ENCODE peak calls at places on chromosomes 6 and 20, in seven cellular contexts. One of them, this sample, is unnamed.

GRCh38 chr6:142819603-142820335 is 125.2 kb downstream of the HIVEP2 start:
- DNase-seq in MM.1S: peak
- DNase-seq in GM06990: peak
- DNase-seq in body of pancreas: no peak
- DNase-seq in IMR-90: peak
- DNase-seq in astrocyte of the spinal cord: peak
- DNase-seq in bronchial epithelial cell: peak
- DNase-seq in this sample: no peak

GRCh38 chr6:27419363-27419762 is 30.8 kb downstream of the ZNF391 start:
- DNase-seq in bronchial epithelial cell: no peak
- DNase-seq in IMR-90: no peak
- DNase-seq in MM.1S: no peak
- DNase-seq in GM06990: no peak
- DNase-seq in body of pancreas: no peak
- DNase-seq in astrocyte of the spinal cord: no peak
- DNase-seq in this sample: no peak

GRCh38 chr6:3775386-3775785 is 23.9 kb upstream of the PXDC1 start:
- DNase-seq in astrocyte of the spinal cord: no peak
- DNase-seq in body of pancreas: no peak
- DNase-seq in GM06990: no peak
- DNase-seq in bronchial epithelial cell: no peak
- DNase-seq in IMR-90: no peak
- DNase-seq in MM.1S: no peak
- DNase-seq in this sample: no peak

GRCh38 chr6:35192301-35192860 is 21.4 kb upstream of the SCUBE3 start:
- DNase-seq in MM.1S: no peak
- DNase-seq in bronchial epithelial cell: no peak
- DNase-seq in IMR-90: no peak
- DNase-seq in astrocyte of the spinal cord: no peak
- DNase-seq in body of pancreas: no peak
- DNase-seq in GM06990: no peak
- DNase-seq in this sample: no peak

GRCh38 chr20:19376451-19376971 is 164.1 kb downstream of the SLC24A3 start:
- DNase-seq in bronchial epithelial cell: no peak
- DNase-seq in GM06990: no peak
- DNase-seq in body of pancreas: no peak
- DNase-seq in astrocyte of the spinal cord: no peak
- DNase-seq in MM.1S: no peak
- DNase-seq in IMR-90: no peak
- DNase-seq in this sample: no peak

GRCh38 chr20:14067631-14068030 is 72.3 kb downstream of the MACROD2 start:
- DNase-seq in bronchial epithelial cell: peak
- DNase-seq in MM.1S: no peak
- DNase-seq in IMR-90: no peak
- DNase-seq in body of pancreas: no peak
- DNase-seq in GM06990: no peak
- DNase-seq in astrocyte of the spinal cord: peak
- DNase-seq in this sample: peak

GRCh38 chr6:106519460-106520394 is 109.6 kb downstream of the RTN4IP1 start:
- DNase-seq in body of pancreas: no peak
- DNase-seq in MM.1S: no peak
- DNase-seq in IMR-90: peak
- DNase-seq in astrocyte of the spinal cord: peak
- DNase-seq in GM06990: peak
- DNase-seq in bronchial epithelial cell: peak
- DNase-seq in this sample: peak

GRCh38 chr20:36320261-36320897 is 14.2 kb downstream of the DLGAP4 start:
- DNase-seq in GM06990: no peak
- DNase-seq in MM.1S: no peak
- DNase-seq in astrocyte of the spinal cord: no peak
- DNase-seq in body of pancreas: no peak
- DNase-seq in IMR-90: no peak
- DNase-seq in bronchial epithelial cell: no peak
- DNase-seq in this sample: no peak

GRCh38 chr6:87172292-87172691 is 16.9 kb downstream of the ZNF292 start:
- DNase-seq in bronchial epithelial cell: no peak
- DNase-seq in IMR-90: no peak
- DNase-seq in GM06990: no peak
- DNase-seq in astrocyte of the spinal cord: no peak
- DNase-seq in body of pancreas: no peak
- DNase-seq in MM.1S: no peak
- DNase-seq in this sample: no peak

GRCh38 chr6:37452522-37452921 is 19.5 kb downstream of the CMTR1 start:
- DNase-seq in IMR-90: no peak
- DNase-seq in body of pancreas: no peak
- DNase-seq in astrocyte of the spinal cord: no peak
- DNase-seq in bronchial epithelial cell: no peak
- DNase-seq in MM.1S: no peak
- DNase-seq in GM06990: no peak
- DNase-seq in this sample: no peak

GRCh38 chr20:57993738-57994431 is 234.6 kb downstream of the ANKRD60 start:
- DNase-seq in GM06990: no peak
- DNase-seq in MM.1S: no peak
- DNase-seq in IMR-90: no peak
- DNase-seq in astrocyte of the spinal cord: peak
- DNase-seq in body of pancreas: no peak
- DNase-seq in bronchial epithelial cell: no peak
- DNase-seq in this sample: no peak

GRCh38 chr6:169556758-169557505 is 144.9 kb downstream of the WDR27 start:
- DNase-seq in IMR-90: no peak
- DNase-seq in bronchial epithelial cell: no peak
- DNase-seq in astrocyte of the spinal cord: no peak
- DNase-seq in body of pancreas: no peak
- DNase-seq in MM.1S: peak
- DNase-seq in GM06990: peak
- DNase-seq in this sample: no peak

GRCh38 chr20:19603390-19603753 is 154.7 kb upstream of the RIN2 start:
- DNase-seq in body of pancreas: no peak
- DNase-seq in GM06990: no peak
- DNase-seq in bronchial epithelial cell: no peak
- DNase-seq in astrocyte of the spinal cord: no peak
- DNase-seq in IMR-90: no peak
- DNase-seq in MM.1S: peak
- DNase-seq in this sample: no peak

GRCh38 chr6:167005350-167006159 is 6.4 kb downstream of the CEP43 start:
- DNase-seq in MM.1S: no peak
- DNase-seq in astrocyte of the spinal cord: no peak
- DNase-seq in body of pancreas: peak
- DNase-seq in IMR-90: no peak
- DNase-seq in bronchial epithelial cell: no peak
- DNase-seq in GM06990: no peak
- DNase-seq in this sample: no peak

GRCh38 chr20:51633430-51633829 is 90.9 kb upstream of the NFATC2 start:
- DNase-seq in GM06990: no peak
- DNase-seq in astrocyte of the spinal cord: no peak
- DNase-seq in body of pancreas: no peak
- DNase-seq in bronchial epithelial cell: no peak
- DNase-seq in MM.1S: no peak
- DNase-seq in IMR-90: no peak
- DNase-seq in this sample: no peak

GRCh38 chr20:57464642-57465211 is 60.2 kb downstream of the CTCFL start:
- DNase-seq in MM.1S: no peak
- DNase-seq in GM06990: no peak
- DNase-seq in body of pancreas: peak
- DNase-seq in astrocyte of the spinal cord: no peak
- DNase-seq in IMR-90: no peak
- DNase-seq in bronchial epithelial cell: peak
- DNase-seq in this sample: peak

GRCh38 chr6:104201557-104201956 is 658.2 kb downstream of the HACE1 start:
- DNase-seq in GM06990: no peak
- DNase-seq in astrocyte of the spinal cord: no peak
- DNase-seq in IMR-90: no peak
- DNase-seq in MM.1S: no peak
- DNase-seq in body of pancreas: no peak
- DNase-seq in bronchial epithelial cell: no peak
- DNase-seq in this sample: no peak

GRCh38 chr6:104418125-104418524 is 441.6 kb downstream of the HACE1 start:
- DNase-seq in body of pancreas: no peak
- DNase-seq in IMR-90: no peak
- DNase-seq in astrocyte of the spinal cord: no peak
- DNase-seq in bronchial epithelial cell: no peak
- DNase-seq in GM06990: no peak
- DNase-seq in MM.1S: no peak
- DNase-seq in this sample: peak

GRCh38 chr6:31573239-31574105 is 1.4 kb downstream of the LTA start:
- DNase-seq in body of pancreas: no peak
- DNase-seq in GM06990: no peak
- DNase-seq in IMR-90: no peak
- DNase-seq in astrocyte of the spinal cord: no peak
- DNase-seq in bronchial epithelial cell: no peak
- DNase-seq in MM.1S: no peak
- DNase-seq in this sample: no peak
- H3K4me3 ChIP-seq in body of pancreas: no peak
- H3K4me3 ChIP-seq in GM06990: peak
- H3K4me3 ChIP-seq in IMR-90: no peak
- H3K4me3 ChIP-seq in astrocyte of the spinal cord: no peak
- H3K4me3 ChIP-seq in bronchial epithelial cell: no peak
- H3K4me3 ChIP-seq in MM.1S: no peak
- H3K4me3 ChIP-seq in this sample: no peak

GRCh38 chr20:38216201-38216600 is 44.3 kb downstream of the KIAA1755 start:
- DNase-seq in body of pancreas: no peak
- DNase-seq in astrocyte of the spinal cord: no peak
- DNase-seq in GM06990: no peak
- DNase-seq in IMR-90: no peak
- DNase-seq in MM.1S: no peak
- DNase-seq in bronchial epithelial cell: no peak
- DNase-seq in this sample: no peak

GRCh38 chr20:38216736-38217595 is 43.6 kb downstream of the KIAA1755 start:
- DNase-seq in bronchial epithelial cell: no peak
- DNase-seq in GM06990: no peak
- DNase-seq in body of pancreas: no peak
- DNase-seq in astrocyte of the spinal cord: no peak
- DNase-seq in IMR-90: no peak
- DNase-seq in MM.1S: no peak
- DNase-seq in this sample: no peak

GRCh38 chr20:38219006-38219950 is 41.3 kb downstream of the KIAA1755 start:
- DNase-seq in astrocyte of the spinal cord: no peak
- DNase-seq in body of pancreas: no peak
- DNase-seq in MM.1S: no peak
- DNase-seq in bronchial epithelial cell: no peak
- DNase-seq in GM06990: no peak
- DNase-seq in IMR-90: no peak
- DNase-seq in this sample: no peak

GRCh38 chr20:38218566-38218885 is 42.0 kb downstream of the KIAA1755 start:
- DNase-seq in IMR-90: no peak
- DNase-seq in MM.1S: no peak
- DNase-seq in astrocyte of the spinal cord: no peak
- DNase-seq in GM06990: no peak
- DNase-seq in body of pancreas: no peak
- DNase-seq in bronchial epithelial cell: no peak
- DNase-seq in this sample: no peak

DNA sequence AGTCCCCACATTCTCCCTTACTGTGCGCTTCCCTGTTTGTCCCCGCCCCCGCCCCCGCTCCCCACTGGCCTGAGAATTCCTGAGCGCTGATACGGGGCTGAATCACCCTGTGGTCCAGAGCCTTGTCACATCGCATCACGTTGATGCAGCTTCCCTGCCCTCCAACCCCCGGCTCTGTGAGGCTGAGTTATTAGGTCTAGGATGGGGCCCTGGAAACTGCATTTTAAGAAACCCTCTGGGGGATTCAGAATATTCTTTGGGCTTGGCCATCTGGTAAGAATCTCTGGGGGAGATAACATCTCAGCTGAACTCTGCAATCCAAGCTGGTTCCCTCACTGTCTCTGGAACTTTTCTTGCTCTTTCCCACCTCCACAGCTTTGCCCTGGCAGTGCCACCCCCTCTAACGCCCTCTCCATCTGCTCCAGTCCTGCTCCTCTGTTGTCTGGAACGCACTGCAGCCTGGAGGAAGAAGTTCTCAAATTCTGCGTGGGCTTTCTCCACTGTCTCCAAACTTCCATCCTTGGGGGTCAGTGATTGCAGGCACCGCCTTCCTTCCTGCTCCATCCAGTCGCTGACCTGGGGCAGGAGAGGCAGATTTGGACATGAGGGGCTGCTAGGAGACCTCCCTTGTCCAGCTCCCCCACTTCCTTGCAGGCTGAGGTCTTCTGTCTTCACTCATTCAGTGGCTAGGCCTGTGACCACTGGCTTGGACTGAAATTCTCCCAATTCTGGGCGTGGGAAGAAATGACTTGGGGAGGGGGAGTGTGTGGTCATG is 42.6 kb downstream of the KIAA1755 start:
- DNase-seq in GM06990: no peak
- DNase-seq in body of pancreas: peak
- DNase-seq in astrocyte of the spinal cord: peak
- DNase-seq in IMR-90: peak
- DNase-seq in MM.1S: no peak
- DNase-seq in bronchial epithelial cell: peak
- DNase-seq in this sample: peak
- TF ChIP-seq CTCF in GM06990: no peak
- TF ChIP-seq CTCF in body of pancreas: no peak
- TF ChIP-seq CTCF in astrocyte of the spinal cord: no peak
- TF ChIP-seq CTCF in IMR-90: no peak
- TF ChIP-seq CTCF in MM.1S: no peak
- TF ChIP-seq CTCF in bronchial epithelial cell: no peak
- TF ChIP-seq CTCF in this sample: no peak

GRCh38 chr6:22227824-22228610 is 68.8 kb downstream of the PRL start:
- DNase-seq in GM06990: no peak
- DNase-seq in bronchial epithelial cell: no peak
- DNase-seq in astrocyte of the spinal cord: no peak
- DNase-seq in body of pancreas: no peak
- DNase-seq in IMR-90: no peak
- DNase-seq in MM.1S: no peak
- DNase-seq in this sample: no peak
- H3K4me3 ChIP-seq in GM06990: no peak
- H3K4me3 ChIP-seq in bronchial epithelial cell: no peak
- H3K4me3 ChIP-seq in astrocyte of the spinal cord: no peak
- H3K4me3 ChIP-seq in body of pancreas: no peak
- H3K4me3 ChIP-seq in IMR-90: no peak
- H3K4me3 ChIP-seq in MM.1S: no peak
- H3K4me3 ChIP-seq in this sample: no peak

DNA sequence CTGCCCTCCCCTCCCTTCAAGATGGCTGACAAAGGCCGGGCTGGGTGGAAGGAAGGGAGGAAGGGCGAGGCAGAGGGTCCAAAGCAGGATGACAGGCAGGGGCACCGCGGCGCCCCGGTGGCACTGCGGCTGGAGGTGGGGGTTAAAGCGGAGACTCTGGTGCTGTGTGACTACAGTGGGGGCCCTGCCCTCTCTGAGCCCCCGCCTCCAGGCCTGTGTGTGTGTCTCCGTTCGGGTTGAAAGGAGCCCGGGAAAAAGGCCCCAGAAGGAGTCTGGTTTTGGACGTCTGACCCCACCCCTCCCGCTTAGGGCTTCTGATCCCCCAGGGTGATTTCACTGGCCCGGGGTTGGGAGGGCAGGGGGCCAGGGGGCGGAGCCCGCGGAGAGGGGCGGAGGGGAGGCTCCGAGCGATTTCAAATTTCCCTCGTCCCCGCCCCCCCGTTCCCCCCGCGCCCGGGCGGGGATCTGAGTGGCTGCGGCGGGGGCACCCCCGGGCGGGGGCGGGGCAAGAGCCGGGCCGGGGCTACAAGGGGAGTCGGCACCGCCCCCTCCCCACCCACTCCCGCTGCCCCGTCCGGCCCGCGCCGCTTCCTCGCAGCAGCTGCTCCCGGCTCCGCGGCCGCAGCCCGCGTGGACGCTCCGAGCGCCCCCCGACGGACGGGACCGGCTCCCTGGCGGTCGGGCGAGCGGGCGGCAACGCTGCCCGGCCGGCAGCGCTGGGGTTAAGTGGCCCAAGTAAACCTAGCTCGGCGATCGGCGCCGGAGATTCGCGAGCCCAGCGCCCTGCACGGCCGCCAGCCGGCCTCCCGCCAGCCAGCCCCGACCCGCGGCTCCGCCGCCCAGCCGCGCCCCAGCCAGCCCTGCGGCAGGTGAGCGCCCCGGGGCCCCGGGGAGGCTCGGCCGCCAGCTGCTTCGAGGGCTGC is at the start of gene DNMT3B:
- DNase-seq in IMR-90: peak
- DNase-seq in body of pancreas: peak
- DNase-seq in MM.1S: peak
- DNase-seq in GM06990: peak
- DNase-seq in astrocyte of the spinal cord: peak
- DNase-seq in bronchial epithelial cell: no peak
- DNase-seq in this sample: peak
- TF ChIP-seq CTCF in IMR-90: peak
- TF ChIP-seq CTCF in body of pancreas: no peak
- TF ChIP-seq CTCF in MM.1S: peak
- TF ChIP-seq CTCF in GM06990: no peak
- TF ChIP-seq CTCF in astrocyte of the spinal cord: peak
- TF ChIP-seq CTCF in bronchial epithelial cell: no peak
- TF ChIP-seq CTCF in this sample: no peak

This sample was measured in epithelial cell of esophagus.